ENCODE peak calls at places on chromosome 6, in five cellular contexts. H is K562, W is GM12878, Y is A549, S is HepG2. D is an unnamed sample.

GRCh38 chr6:56890683-56891429 is 64.1 kb upstream of the BEND6 start:
- DNase-seq in Y (peak; percentile 80), W (peak; percentile 92), H (peak; percentile 72), S (no peak), D (no peak)

GRCh38 chr6:104908431-104909139 is 48.3 kb upstream of the LIN28B start:
- DNase-seq in Y (no peak), W (no peak), S (peak; percentile 18), H (no peak), D (no peak)

GRCh38 chr6:24689964-24690363 is 23.1 kb downstream of the ACOT13 start:
- DNase-seq in H (no peak), S (no peak), Y (no peak), W (no peak), D (no peak)

GRCh38 chr6:39425346-39426056 is 103.0 kb upstream of the KCNK16 start:
- DNase-seq in W (no peak), Y (no peak), H (no peak), S (no peak), D (no peak)

GRCh38 chr6:46175976-46176375 is 5.2 kb upstream of the ENPP5 start:
- DNase-seq in H (no peak), S (no peak), Y (no peak), W (no peak), D (no peak)

GRCh38 chr6:42227173-42227850 is 9.7 kb upstream of the MRPS10 start:
- DNase-seq in H (no peak), Y (no peak), S (no peak), W (no peak), D (no peak)

GRCh38 chr6:169302255-169302654 is 48.6 kb upstream of the THBS2 start:
- DNase-seq in W (no peak), S (no peak), Y (no peak), H (no peak), D (no peak)

GRCh38 chr6:34300332-34300751 is 51.5 kb upstream of the SMIM29 start:
- DNase-seq in Y (no peak), S (no peak), W (peak; percentile 50), H (no peak), D (no peak)

GRCh38 chr6:2351807-2352431 is 106.5 kb upstream of the GMDS start:
- DNase-seq in H (no peak), S (no peak), W (no peak), Y (no peak), D (no peak)

GRCh38 chr6:168088161-168089106 is 9.4 kb upstream of the FRMD1 start:
- DNase-seq in Y (no peak), S (peak; percentile 59), W (no peak), H (no peak), D (peak; percentile 66)
- TF ChIP-seq JUNB in Y (no peak), S (no peak), W (no peak), H (no peak), D (no peak)

GRCh38 chr6:130252527-130253237 is 29.9 kb upstream of the SAMD3 start:
- DNase-seq in S (no peak), H (no peak), W (no peak), Y (no peak), D (peak; percentile 43)
- TF ChIP-seq CTCF in S (no peak), H (no peak), W (no peak), Y (no peak), D (no peak)

DNA sequence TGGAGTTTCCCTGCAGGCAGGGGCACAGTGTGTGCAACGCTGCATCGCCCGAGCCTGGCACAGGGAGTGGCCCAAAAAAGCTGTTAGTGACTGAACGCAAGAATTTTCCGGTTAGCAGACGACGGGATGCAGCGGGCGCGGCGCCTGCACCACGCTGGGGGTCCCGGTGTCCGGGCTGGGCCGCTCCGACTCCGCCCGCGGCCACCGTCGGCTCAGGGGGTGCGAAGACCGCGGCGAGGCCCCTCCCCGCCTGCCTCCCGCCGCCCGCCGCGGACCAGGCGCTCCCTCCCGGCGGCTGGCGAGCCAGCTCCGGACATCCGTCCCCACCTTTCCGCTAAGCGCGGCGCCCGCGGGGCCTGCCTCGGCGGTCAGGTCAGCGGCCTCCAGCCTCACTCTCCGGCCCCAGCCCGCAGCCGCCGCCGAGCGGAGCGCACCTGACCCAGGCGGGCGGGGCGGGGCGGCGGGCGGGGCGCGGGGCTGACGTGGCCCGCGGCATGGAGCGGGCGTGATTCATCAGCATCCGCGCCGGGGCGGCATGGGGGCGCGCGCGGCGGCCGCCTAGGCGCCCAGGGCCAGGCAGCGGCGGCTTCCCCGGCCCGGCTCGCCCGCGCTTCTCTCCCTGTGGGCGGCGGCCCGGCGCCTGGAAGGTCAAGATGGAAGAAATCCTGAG is at the start of gene ARFGEF3:
- DNase-seq in W (no peak), H (peak; percentile 56), S (peak; percentile 25), Y (peak; percentile 17), D (peak; percentile 82)
- TF ChIP-seq JUNB in W (no peak), H (no peak), S (no peak), Y (no peak), D (no peak)

GRCh38 chr6:53651764-53652401 is 13.7 kb downstream of the KLHL31 start:
- DNase-seq in Y (peak; percentile 88), S (peak; percentile 86), W (no peak), H (no peak), D (peak; percentile 88)
- TF ChIP-seq CTCF in Y (peak; percentile 44), S (peak; percentile 93), W (no peak), H (no peak), D (no peak)

DNA sequence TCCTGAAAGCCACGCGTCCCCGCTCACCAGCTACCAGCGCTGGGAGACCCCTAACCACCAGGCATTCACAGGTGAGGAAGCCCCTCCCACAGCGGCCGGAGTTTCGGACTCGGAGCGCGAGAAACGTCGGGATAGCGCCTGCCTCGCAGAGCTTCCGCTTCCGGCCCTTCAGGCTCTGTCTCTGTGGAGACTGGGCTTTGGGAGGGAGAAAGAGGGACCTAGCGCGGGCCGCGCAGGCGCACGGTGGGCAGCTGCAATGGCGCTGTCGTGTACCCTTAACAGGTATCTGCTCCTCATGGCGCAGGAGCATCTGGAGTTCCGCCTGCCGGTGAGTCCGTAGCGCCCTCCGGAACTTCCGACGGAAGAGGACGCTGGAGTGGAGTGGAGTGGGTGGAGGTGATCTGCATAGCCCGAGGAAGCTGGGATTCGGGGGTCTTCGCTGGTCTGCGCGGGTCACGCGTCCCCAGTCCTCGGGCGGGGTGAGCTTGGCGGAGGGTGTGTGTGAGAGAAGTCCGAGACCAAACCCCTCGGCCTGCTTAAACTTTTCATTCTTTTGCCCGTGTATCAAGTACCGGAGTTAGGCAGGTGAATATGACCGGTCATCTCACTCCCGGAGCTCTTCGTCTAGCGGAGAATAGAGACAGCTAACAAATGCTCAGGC is at the start of gene TRMT11:
- DNase-seq in W (peak; percentile 69), S (peak; percentile 97), Y (peak; percentile 89), H (peak; percentile 94), D (peak; percentile 99)
- TF ChIP-seq JUNB in W (no peak), S (peak; percentile 15), Y (no peak), H (no peak), D (no peak)

GRCh38 chr6:145508107-145508506 is 227.2 kb downstream of the EPM2A start:
- DNase-seq in Y (peak; percentile 3), S (no peak), H (no peak), W (no peak), D (peak; percentile 75)
- TF ChIP-seq CTCF in Y (no peak), S (no peak), H (no peak), W (peak; percentile 21), D (peak; percentile 63)

GRCh38 chr6:36977470-36977941 is 8.5 kb downstream of the MTCH1 start:
- DNase-seq in W (no peak), S (no peak), H (peak; percentile 82), Y (no peak), D (peak; percentile 71)

GRCh38 chr6:36980876-36981619 is 4.9 kb downstream of the MTCH1 start:
- DNase-seq in W (no peak), H (no peak), S (no peak), Y (no peak), D (peak; percentile 73)

GRCh38 chr6:36980129-36980528 is 5.9 kb downstream of the MTCH1 start:
- DNase-seq in Y (no peak), W (no peak), H (no peak), S (no peak), D (no peak)

GRCh38 chr6:36978687-36979086 is 7.3 kb downstream of the MTCH1 start:
- DNase-seq in W (no peak), S (no peak), Y (no peak), H (no peak), D (no peak)

DNA sequence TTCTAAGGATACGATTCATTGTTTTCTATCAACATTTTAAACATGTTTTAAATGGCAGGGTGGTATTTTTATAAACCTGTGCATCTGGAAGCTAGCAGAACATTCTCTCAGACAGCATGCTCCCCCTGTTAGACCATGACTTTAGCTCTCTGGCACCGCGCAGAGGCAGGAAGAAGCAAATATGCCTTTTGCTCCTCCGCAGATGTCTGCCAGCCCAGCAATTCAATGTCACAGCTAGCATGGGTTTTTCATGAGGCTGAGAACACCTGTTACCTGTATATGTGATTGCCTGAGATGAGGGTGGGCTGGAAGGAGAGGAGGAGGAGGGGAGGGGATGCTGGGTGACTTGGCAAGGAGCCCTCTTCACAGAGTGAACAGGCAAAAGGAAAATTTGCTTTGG is 6.7 kb downstream of the MTCH1 start:
- DNase-seq in S (no peak), H (no peak), Y (peak; percentile 25), W (no peak), D (no peak)
- TF ChIP-seq JUNB in S (no peak), H (no peak), Y (no peak), W (no peak), D (no peak)

DNA sequence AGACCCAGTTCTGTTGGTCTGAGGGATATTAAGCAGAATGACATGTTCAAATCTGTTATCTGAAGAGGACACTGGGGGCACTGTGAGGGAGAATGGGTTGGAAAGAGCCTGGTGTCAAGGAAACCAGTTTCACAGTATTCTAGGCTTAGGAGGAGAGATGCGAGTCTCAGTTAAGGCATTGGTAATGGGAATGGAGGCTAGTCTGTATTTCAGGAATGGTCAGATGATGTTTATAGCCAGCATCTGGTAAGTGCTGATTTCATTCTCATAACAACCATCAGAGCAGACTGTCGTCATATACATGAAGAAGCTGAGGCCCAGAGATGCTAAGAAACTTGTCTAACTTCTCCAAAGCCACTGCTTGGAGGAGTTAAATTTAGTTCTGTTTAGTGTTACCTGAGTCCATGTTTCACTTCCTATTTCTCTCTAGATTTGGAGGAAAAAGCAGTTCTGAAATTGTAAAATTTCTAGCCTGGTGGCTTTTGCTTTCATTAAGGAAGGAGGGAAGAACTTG is 242.0 kb downstream of the ARID1B start:
- DNase-seq in W (no peak), S (peak; percentile 14), Y (peak; percentile 23), H (peak; percentile 46), D (peak; percentile 56)
- TF ChIP-seq CTCF in W (no peak), S (no peak), Y (no peak), H (peak; percentile 30), D (peak; percentile 24)

GRCh38 chr6:22737331-22737730 is 168.0 kb downstream of the HDGFL1 start:
- DNase-seq in S (no peak), H (no peak), W (peak; percentile 0), Y (peak; percentile 34), D (peak; percentile 86)
- TF ChIP-seq JUNB in S (no peak), H (no peak), W (no peak), Y (no peak), D (no peak)

D was measured in GM23338.